ENCODE peak calls at places on chromosomes 11 and 22, in nine cellular contexts. One of them, this sample, is unnamed.

GRCh38 chr11:127844843-127845242 is 742.5 kb downstream of the ETS1 start:
- DNase-seq in choroid plexus epithelial cell: no peak
- DNase-seq in osteoblast: no peak
- DNase-seq in left lung: no peak
- DNase-seq in left ventricle myocardium inferior: no peak
- DNase-seq in fibroblast of the aortic adventitia: no peak
- DNase-seq in fibroblast of mammary gland: no peak
- DNase-seq in fibroblast of lung: no peak
- DNase-seq in colonic mucosa: no peak
- DNase-seq in this sample: no peak

GRCh38 chr11:11407065-11407737 is 54.2 kb upstream of the CSNK2A3 start:
- DNase-seq in fibroblast of mammary gland: peak; percentile 43
- DNase-seq in fibroblast of the aortic adventitia: no peak
- DNase-seq in fibroblast of lung: no peak
- DNase-seq in left ventricle myocardium inferior: peak; percentile 42
- DNase-seq in left lung: no peak
- DNase-seq in colonic mucosa: no peak
- DNase-seq in choroid plexus epithelial cell: no peak
- DNase-seq in osteoblast: no peak
- DNase-seq in this sample: no peak

GRCh38 chr11:109845437-109845836 is 247.8 kb upstream of the ZC3H12C start:
- DNase-seq in fibroblast of lung: no peak
- DNase-seq in left ventricle myocardium inferior: no peak
- DNase-seq in fibroblast of mammary gland: peak; percentile 46
- DNase-seq in fibroblast of the aortic adventitia: peak; percentile 40
- DNase-seq in osteoblast: no peak
- DNase-seq in colonic mucosa: no peak
- DNase-seq in choroid plexus epithelial cell: peak; percentile 6
- DNase-seq in left lung: no peak
- DNase-seq in this sample: peak; percentile 85

GRCh38 chr11:2774173-2775082 is 74.6 kb upstream of the KCNQ1OT1 start:
- DNase-seq in colonic mucosa: peak; percentile 14
- DNase-seq in left lung: peak; percentile 68
- DNase-seq in fibroblast of mammary gland: no peak
- DNase-seq in osteoblast: peak; percentile 46
- DNase-seq in choroid plexus epithelial cell: no peak
- DNase-seq in left ventricle myocardium inferior: no peak
- DNase-seq in fibroblast of lung: no peak
- DNase-seq in fibroblast of the aortic adventitia: no peak
- DNase-seq in this sample: peak; percentile 6

GRCh38 chr22:46084376-46084775 is 66.0 kb upstream of the PPARA start:
- DNase-seq in osteoblast: no peak
- DNase-seq in colonic mucosa: no peak
- DNase-seq in fibroblast of lung: no peak
- DNase-seq in left ventricle myocardium inferior: no peak
- DNase-seq in left lung: no peak
- DNase-seq in fibroblast of mammary gland: no peak
- DNase-seq in fibroblast of the aortic adventitia: no peak
- DNase-seq in choroid plexus epithelial cell: no peak
- DNase-seq in this sample: no peak

GRCh38 chr11:64000026-64000739 is 13.9 kb downstream of the OTUB1 start:
- DNase-seq in fibroblast of the aortic adventitia: peak; percentile 68
- DNase-seq in left lung: peak; percentile 92
- DNase-seq in fibroblast of mammary gland: peak; percentile 69
- DNase-seq in osteoblast: peak; percentile 100
- DNase-seq in fibroblast of lung: peak; percentile 71
- DNase-seq in colonic mucosa: peak; percentile 66
- DNase-seq in left ventricle myocardium inferior: peak; percentile 73
- DNase-seq in choroid plexus epithelial cell: peak; percentile 76
- DNase-seq in this sample: no peak

GRCh38 chr11:46305295-46305694 is 27.8 kb downstream of the CREB3L1 start:
- DNase-seq in colonic mucosa: no peak
- DNase-seq in choroid plexus epithelial cell: peak; percentile 69
- DNase-seq in osteoblast: peak; percentile 84
- DNase-seq in fibroblast of lung: peak; percentile 60
- DNase-seq in left lung: no peak
- DNase-seq in fibroblast of the aortic adventitia: peak; percentile 32
- DNase-seq in fibroblast of mammary gland: no peak
- DNase-seq in left ventricle myocardium inferior: no peak
- DNase-seq in this sample: no peak

GRCh38 chr11:119188067-119188466 is 2.8 kb downstream of the NHERF4 start:
- DNase-seq in fibroblast of mammary gland: no peak
- DNase-seq in colonic mucosa: no peak
- DNase-seq in left lung: no peak
- DNase-seq in fibroblast of lung: no peak
- DNase-seq in left ventricle myocardium inferior: no peak
- DNase-seq in choroid plexus epithelial cell: no peak
- DNase-seq in fibroblast of the aortic adventitia: no peak
- DNase-seq in osteoblast: peak; percentile 68
- DNase-seq in this sample: no peak

GRCh38 chr11:69650832-69651344 is 9.9 kb downstream of the CCND1 start:
- DNase-seq in left ventricle myocardium inferior: no peak
- DNase-seq in choroid plexus epithelial cell: no peak
- DNase-seq in fibroblast of mammary gland: no peak
- DNase-seq in fibroblast of the aortic adventitia: no peak
- DNase-seq in osteoblast: peak; percentile 62
- DNase-seq in left lung: peak; percentile 68
- DNase-seq in colonic mucosa: no peak
- DNase-seq in fibroblast of lung: no peak
- DNase-seq in this sample: no peak

GRCh38 chr22:32697331-32697995 is 104.0 kb upstream of the TIMP3 start:
- DNase-seq in left lung: no peak
- DNase-seq in fibroblast of the aortic adventitia: peak; percentile 22
- DNase-seq in osteoblast: no peak
- DNase-seq in fibroblast of mammary gland: no peak
- DNase-seq in choroid plexus epithelial cell: no peak
- DNase-seq in left ventricle myocardium inferior: no peak
- DNase-seq in fibroblast of lung: no peak
- DNase-seq in colonic mucosa: no peak
- DNase-seq in this sample: no peak

GRCh38 chr11:64225608-64226506 is at the start of the genes NUDT22 and TRPT1:
- DNase-seq in choroid plexus epithelial cell: peak; percentile 80
- DNase-seq in colonic mucosa: peak; percentile 96
- DNase-seq in fibroblast of the aortic adventitia: peak; percentile 66
- DNase-seq in left ventricle myocardium inferior: peak; percentile 93
- DNase-seq in fibroblast of lung: peak; percentile 71
- DNase-seq in fibroblast of mammary gland: peak; percentile 52
- DNase-seq in osteoblast: peak; percentile 100
- DNase-seq in left lung: peak; percentile 95
- DNase-seq in this sample: peak; percentile 99

DNA sequence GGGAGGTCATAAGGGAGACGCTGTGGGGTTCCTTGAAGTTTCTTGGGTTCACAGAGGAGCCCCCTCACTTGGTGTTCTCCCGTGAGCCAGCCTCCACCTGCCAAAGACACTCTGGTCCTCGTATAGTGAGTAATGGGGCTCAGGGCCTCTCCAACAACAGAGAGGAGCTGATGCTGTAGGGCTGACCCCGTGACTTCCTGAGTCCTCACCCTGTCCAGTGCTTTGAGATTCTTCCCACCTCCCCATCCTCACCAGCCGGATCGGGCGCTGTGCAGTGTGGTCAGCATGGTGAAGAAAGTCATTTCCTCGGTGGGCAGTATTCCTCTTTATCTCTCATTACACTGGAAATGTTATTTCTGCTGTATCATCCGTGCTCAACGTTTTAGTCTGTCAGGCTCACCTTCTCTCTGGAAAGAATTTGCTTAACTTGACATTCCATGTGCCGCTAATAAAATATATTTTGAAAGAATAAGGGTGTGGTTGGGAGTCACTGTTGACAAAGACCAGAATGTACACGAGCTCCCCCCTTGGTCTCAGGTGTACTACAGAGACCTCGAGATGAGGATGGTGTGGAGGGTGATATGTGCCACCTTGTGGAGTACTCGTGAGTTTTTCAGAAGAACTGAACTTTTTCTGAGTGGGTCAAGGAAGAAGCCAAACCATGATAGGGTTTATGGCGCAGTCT is 25.7 kb upstream of the SCGB1A1 start:
- DNase-seq in colonic mucosa: no peak
- DNase-seq in osteoblast: no peak
- DNase-seq in left lung: no peak
- DNase-seq in fibroblast of mammary gland: no peak
- DNase-seq in fibroblast of the aortic adventitia: no peak
- DNase-seq in choroid plexus epithelial cell: no peak
- DNase-seq in left ventricle myocardium inferior: no peak
- DNase-seq in fibroblast of lung: no peak
- DNase-seq in this sample: no peak
- H3K4me3 ChIP-seq in colonic mucosa: no peak overlapping the region
- H3K4me3 ChIP-seq in osteoblast: no peak overlapping the region
- H3K4me3 ChIP-seq in left lung: no peak overlapping the region
- H3K4me3 ChIP-seq in fibroblast of mammary gland: no peak overlapping the region
- H3K4me3 ChIP-seq in fibroblast of the aortic adventitia: no peak overlapping the region
- H3K4me3 ChIP-seq in choroid plexus epithelial cell: no peak overlapping the region
- H3K4me3 ChIP-seq in left ventricle myocardium inferior: no peak overlapping the region
- H3K4me3 ChIP-seq in fibroblast of lung: no peak overlapping the region
- H3K4me3 ChIP-seq in this sample: no peak overlapping the region

DNA sequence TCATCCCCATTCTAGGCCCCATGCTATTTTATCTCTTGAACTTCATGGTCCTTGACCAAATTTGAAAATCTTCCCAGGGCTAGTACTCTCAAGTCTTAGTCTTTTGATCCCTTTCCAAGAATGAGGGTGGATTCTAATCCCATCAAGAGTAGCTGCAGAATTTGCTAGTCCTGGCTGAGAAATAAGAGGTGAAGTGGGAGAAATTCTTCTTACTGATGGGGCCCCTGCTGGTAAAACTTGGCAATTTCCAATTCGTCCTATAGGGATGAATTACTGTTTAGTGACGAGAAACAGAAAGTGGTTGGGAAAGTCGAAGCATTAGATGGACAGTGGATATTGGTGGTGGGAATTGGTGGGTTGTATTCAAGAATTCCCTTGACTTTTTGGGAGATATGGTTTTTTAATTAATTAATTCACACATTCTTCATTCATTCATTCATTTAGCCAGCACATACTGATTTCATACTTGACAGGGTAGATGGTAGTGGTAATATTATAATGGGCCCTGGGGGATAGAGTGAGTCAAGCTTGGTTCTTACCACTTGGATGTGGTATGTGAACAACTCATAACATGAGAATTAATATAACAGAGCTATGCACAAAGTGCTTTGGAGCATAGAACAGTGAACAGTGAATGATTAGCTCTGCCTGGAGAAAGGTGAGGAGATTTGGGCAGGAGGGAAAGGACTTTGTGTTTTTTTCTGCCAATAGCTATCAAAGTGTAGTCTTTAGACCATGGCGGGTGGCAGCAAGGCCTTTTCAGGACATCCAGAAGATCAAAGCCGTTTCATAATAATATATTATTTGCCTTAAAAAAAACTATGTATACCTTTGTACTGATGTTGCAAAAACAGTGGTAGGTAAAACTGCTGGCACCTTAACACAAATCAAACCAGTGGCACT is 103.8 kb downstream of the STIM1 start:
- DNase-seq in left ventricle myocardium inferior: no peak
- DNase-seq in fibroblast of mammary gland: peak; percentile 86
- DNase-seq in osteoblast: peak; percentile 81
- DNase-seq in fibroblast of the aortic adventitia: peak; percentile 70
- DNase-seq in fibroblast of lung: peak; percentile 33
- DNase-seq in choroid plexus epithelial cell: peak; percentile 63
- DNase-seq in left lung: no peak
- DNase-seq in colonic mucosa: no peak
- DNase-seq in this sample: no peak
- TF ChIP-seq CTCF in left ventricle myocardium inferior: peak; percentile 13
- TF ChIP-seq CTCF in fibroblast of mammary gland: peak; percentile 41
- TF ChIP-seq CTCF in osteoblast: peak; percentile 48
- TF ChIP-seq CTCF in fibroblast of the aortic adventitia: peak; percentile 29
- TF ChIP-seq CTCF in fibroblast of lung: peak; percentile 29
- TF ChIP-seq CTCF in choroid plexus epithelial cell: no peak
- TF ChIP-seq CTCF in left lung: no peak
- TF ChIP-seq CTCF in colonic mucosa: no peak
- TF ChIP-seq CTCF in this sample: no peak

GRCh38 chr11:1694064-1694845 is 2.7 kb upstream of the KRTAP5-6 start:
- DNase-seq in fibroblast of lung: peak; percentile 71
- DNase-seq in left ventricle myocardium inferior: peak; percentile 90
- DNase-seq in fibroblast of mammary gland: peak; percentile 62
- DNase-seq in fibroblast of the aortic adventitia: peak; percentile 75
- DNase-seq in choroid plexus epithelial cell: peak; percentile 75
- DNase-seq in colonic mucosa: peak; percentile 90
- DNase-seq in osteoblast: peak; percentile 99
- DNase-seq in left lung: peak; percentile 98
- DNase-seq in this sample: peak; percentile 96
- H3K4me3 ChIP-seq in fibroblast of lung: no peak overlapping the region
- H3K4me3 ChIP-seq in left ventricle myocardium inferior: peak overlapping the region; percentile 61
- H3K4me3 ChIP-seq in fibroblast of mammary gland: no peak overlapping the region
- H3K4me3 ChIP-seq in fibroblast of the aortic adventitia: peak overlapping the region; percentile 61
- H3K4me3 ChIP-seq in choroid plexus epithelial cell: no peak overlapping the region
- H3K4me3 ChIP-seq in colonic mucosa: peak overlapping the region; percentile 11
- H3K4me3 ChIP-seq in osteoblast: peak overlapping the region; percentile 68
- H3K4me3 ChIP-seq in left lung: peak overlapping the region; percentile 20
- H3K4me3 ChIP-seq in this sample: no peak overlapping the region

GRCh38 chr11:96085349-96085910 is 161.5 kb upstream of the MTMR2 start:
- DNase-seq in fibroblast of lung: no peak
- DNase-seq in fibroblast of the aortic adventitia: no peak
- DNase-seq in left lung: no peak
- DNase-seq in fibroblast of mammary gland: no peak
- DNase-seq in colonic mucosa: no peak
- DNase-seq in choroid plexus epithelial cell: no peak
- DNase-seq in osteoblast: no peak
- DNase-seq in left ventricle myocardium inferior: no peak
- DNase-seq in this sample: no peak

GRCh38 chr11:96082936-96083335 is 159.0 kb upstream of the MTMR2 start:
- DNase-seq in osteoblast: no peak
- DNase-seq in choroid plexus epithelial cell: no peak
- DNase-seq in fibroblast of lung: no peak
- DNase-seq in fibroblast of the aortic adventitia: no peak
- DNase-seq in left ventricle myocardium inferior: no peak
- DNase-seq in colonic mucosa: no peak
- DNase-seq in fibroblast of mammary gland: no peak
- DNase-seq in left lung: no peak
- DNase-seq in this sample: no peak

GRCh38 chr11:96088914-96089313 is 165.0 kb upstream of the MTMR2 start:
- DNase-seq in left lung: no peak
- DNase-seq in choroid plexus epithelial cell: no peak
- DNase-seq in osteoblast: no peak
- DNase-seq in fibroblast of the aortic adventitia: no peak
- DNase-seq in colonic mucosa: no peak
- DNase-seq in fibroblast of lung: no peak
- DNase-seq in left ventricle myocardium inferior: no peak
- DNase-seq in fibroblast of mammary gland: no peak
- DNase-seq in this sample: no peak

GRCh38 chr11:96084610-96085348 is 160.9 kb upstream of the MTMR2 start:
- DNase-seq in fibroblast of mammary gland: no peak
- DNase-seq in osteoblast: no peak
- DNase-seq in colonic mucosa: no peak
- DNase-seq in fibroblast of lung: peak; percentile 50
- DNase-seq in fibroblast of the aortic adventitia: no peak
- DNase-seq in left lung: no peak
- DNase-seq in left ventricle myocardium inferior: no peak
- DNase-seq in choroid plexus epithelial cell: peak; percentile 56
- DNase-seq in this sample: no peak

DNA sequence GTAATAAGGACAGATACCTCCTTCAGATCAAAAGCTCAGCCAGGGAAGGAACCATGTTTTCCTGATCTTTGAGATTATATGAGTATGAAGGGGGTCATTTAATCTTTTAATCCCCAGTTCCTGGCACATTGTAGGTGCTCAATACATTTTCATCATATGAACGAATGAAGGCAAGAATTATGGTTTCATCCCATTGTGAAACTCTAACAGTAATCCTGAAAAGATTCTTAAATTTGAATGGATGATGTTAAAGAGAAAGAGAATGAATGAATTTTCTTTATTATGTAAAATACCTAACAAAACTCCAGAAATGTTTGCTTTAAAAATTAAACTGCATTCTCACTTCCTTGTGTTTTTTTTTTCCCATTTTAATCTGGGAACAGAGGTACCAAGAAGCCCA is 162.2 kb upstream of the MTMR2 start:
- DNase-seq in fibroblast of mammary gland: no peak
- DNase-seq in colonic mucosa: no peak
- DNase-seq in left lung: no peak
- DNase-seq in fibroblast of the aortic adventitia: no peak
- DNase-seq in fibroblast of lung: no peak
- DNase-seq in left ventricle myocardium inferior: no peak
- DNase-seq in osteoblast: no peak
- DNase-seq in choroid plexus epithelial cell: no peak
- DNase-seq in this sample: no peak
- TF ChIP-seq CTCF in fibroblast of mammary gland: no peak
- TF ChIP-seq CTCF in colonic mucosa: no peak
- TF ChIP-seq CTCF in left lung: no peak
- TF ChIP-seq CTCF in fibroblast of the aortic adventitia: no peak
- TF ChIP-seq CTCF in fibroblast of lung: no peak
- TF ChIP-seq CTCF in left ventricle myocardium inferior: no peak
- TF ChIP-seq CTCF in osteoblast: no peak
- TF ChIP-seq CTCF in choroid plexus epithelial cell: no peak
- TF ChIP-seq CTCF in this sample: no peak